ENCODE peak calls at places on chromosome 10, in six cellular contexts. E, P, Z, S, N and Q are unnamed samples. For H3K9me2, the result is how much of the 10 kb centered on the place peaks cover.

GRCh38 chr10:73956476-73957338 is 41.2 kb upstream of the VCL start:
- DNase-seq in E (no peak), P (peak), Z (peak), S (peak), N (no peak), Q (peak)

GRCh38 chr10:25080880-25081581 is 64.6 kb downstream of the THNSL1 start:
- DNase-seq in E (peak), P (peak), Z (peak), S (peak), N (peak), Q (peak)

GRCh38 chr10:44801383-44802327 is 109.5 kb upstream of the TMEM72 start:
- DNase-seq in E (peak), P (no peak), Z (peak), S (peak), N (peak), Q (no peak)

GRCh38 chr10:82037076-82037475 is 162.1 kb downstream of the NRG3 start:
- DNase-seq in E (no peak), P (no peak), Z (no peak), S (no peak), N (no peak), Q (no peak)

GRCh38 chr10:128476845-128477244 is 350.6 kb upstream of the MKI67 start:
- DNase-seq in E (no peak), P (no peak), Z (no peak), S (no peak), N (no peak), Q (no peak)

GRCh38 chr10:102068216-102068615 is 3.1 kb downstream of the HPS6 start:
- DNase-seq in E (no peak), P (no peak), Z (peak), S (no peak), N (peak), Q (no peak)

GRCh38 chr10:73218466-73219191 is 28.4 kb downstream of the DNAJC9 start:
- DNase-seq in E (peak), P (peak), Z (peak), S (no peak), N (peak), Q (peak)

GRCh38 chr10:84138478-84139125 is 707 bp upstream of the GHITM start:
- DNase-seq in E (no peak), P (peak), Z (no peak), S (peak), N (peak), Q (no peak)

GRCh38 chr10:51615764-51616298 is 83.6 kb downstream of the CSTF2T start:
- DNase-seq in E (no peak), P (no peak), Z (no peak), S (no peak), N (no peak), Q (no peak)

GRCh38 chr10:13594641-13595040 is 7.9 kb downstream of the PRPF18 start:
- DNase-seq in E (no peak), P (no peak), Z (peak), S (no peak), N (no peak), Q (no peak)

GRCh38 chr10:52019656-52020055 is 294.4 kb upstream of the DKK1 start:
- DNase-seq in E (no peak), P (no peak), Z (no peak), S (no peak), N (no peak), Q (no peak)

GRCh38 chr10:122089343-122090015 is 100.5 kb downstream of the TACC2 start:
- DNase-seq in E (no peak), P (no peak), Z (no peak), S (peak), N (no peak), Q (no peak)

GRCh38 chr10:91389636-91390512 is 20.3 kb upstream of the HECTD2 start:
- DNase-seq in E (peak), P (peak), Z (peak), S (no peak), N (peak), Q (peak)

GRCh38 chr10:99676435-99676834 is 17.1 kb downstream of the ENTPD7 start:
- DNase-seq in E (no peak), P (no peak), Z (peak), S (no peak), N (no peak), Q (no peak)

GRCh38 chr10:124719213-124719851 is 24.8 kb downstream of the FAM53B start:
- DNase-seq in E (no peak), P (peak), Z (peak), S (peak), N (no peak), Q (peak)

GRCh38 chr10:5977471-5978370 is at the start of gene IL15RA:
- DNase-seq in E (peak), P (peak), Z (peak), S (peak), N (peak), Q (peak)

GRCh38 chr10:97207131-97207530 is 21.4 kb upstream of the SLIT1 start:
- DNase-seq in E (no peak), P (no peak), Z (no peak), S (no peak), N (no peak), Q (no peak)

GRCh38 chr10:85614981-85615380 is 751.6 kb downstream of the GRID1 start:
- DNase-seq in E (no peak), P (no peak), Z (no peak), S (no peak), N (no peak), Q (no peak)

GRCh38 chr10:85459906-85460305 is 906.7 kb downstream of the GRID1 start:
- DNase-seq in E (no peak), P (no peak), Z (no peak), S (no peak), N (no peak), Q (no peak)

GRCh38 chr10:8600192-8600591 is 545.7 kb downstream of the GATA3 start:
- DNase-seq in E (no peak), P (no peak), Z (no peak), S (no peak), N (no peak), Q (no peak)

GRCh38 chr10:5466451-5466996 is 32.8 kb downstream of the CALML5 start:
- DNase-seq in E (no peak), P (peak), Z (peak), S (peak), N (peak), Q (no peak)

GRCh38 chr10:77082601-77083252 is 554.9 kb downstream of the KCNMA1 start:
- DNase-seq in E (no peak), P (peak), Z (no peak), S (no peak), N (no peak), Q (no peak)

GRCh38 chr10:93873427-93874115 is 20.2 kb upstream of the SLC35G1 start:
- DNase-seq in E (no peak), P (peak), Z (peak), S (peak), N (peak), Q (no peak)

GRCh38 chr10:29810816-29811215 is 176.0 kb upstream of the SVIL start:
- DNase-seq in E (no peak), P (no peak), Z (no peak), S (no peak), N (no peak), Q (no peak)

GRCh38 chr10:112775347-112775746 is 174.7 kb upstream of the TCF7L2 start:
- DNase-seq in E (no peak), P (no peak), Z (peak), S (no peak), N (no peak), Q (no peak)

GRCh38 chr10:73060738-73061635 is 35.7 kb downstream of the P4HA1 start:
- DNase-seq in E (peak), P (peak), Z (peak), S (no peak), N (peak), Q (peak)

GRCh38 chr10:26647602-26648244 is 49.8 kb upstream of the PDSS1 start:
- DNase-seq in E (no peak), P (no peak), Z (no peak), S (no peak), N (no peak), Q (no peak)

GRCh38 chr10:26650406-26650805 is 47.1 kb upstream of the PDSS1 start:
- DNase-seq in E (no peak), P (no peak), Z (no peak), S (no peak), N (no peak), Q (no peak)

DNA sequence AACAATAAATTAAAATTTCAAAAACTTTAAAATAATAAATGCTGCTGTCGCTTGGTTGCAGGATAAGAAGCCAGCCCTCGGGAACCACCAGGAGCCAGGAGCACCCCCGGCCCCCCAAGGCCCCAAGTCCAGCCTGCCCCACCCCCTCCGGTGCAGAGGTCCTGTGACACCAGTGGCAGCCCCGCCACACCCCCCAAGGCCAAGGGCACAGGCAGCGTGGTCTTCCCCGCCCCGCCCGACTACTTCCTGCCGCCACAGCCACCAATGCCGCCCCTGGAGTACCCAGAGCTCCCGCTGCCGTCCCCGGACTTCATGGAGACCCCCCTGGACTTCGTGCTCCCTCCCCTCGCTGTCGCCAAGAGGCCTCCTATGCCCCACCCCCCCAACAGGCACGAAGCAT is 44.5 kb upstream of the PDSS1 start:
- DNase-seq in E (no peak), P (no peak), Z (no peak), S (no peak), N (no peak), Q (no peak)
- H3K9me2 ChIP-seq in E (under half), P (under half), Z (under half), S (under half), N (under half), Q (under half)

GRCh38 chr10:130745831-130746230 is 565.7 kb downstream of the TCERG1L start:
- DNase-seq in E (no peak), P (no peak), Z (no peak), S (no peak), N (no peak), Q (no peak)
- H3K9me2 ChIP-seq in E (under half), P (under half), Z (under half), S (under half), N (under half), Q (under half)

DNA sequence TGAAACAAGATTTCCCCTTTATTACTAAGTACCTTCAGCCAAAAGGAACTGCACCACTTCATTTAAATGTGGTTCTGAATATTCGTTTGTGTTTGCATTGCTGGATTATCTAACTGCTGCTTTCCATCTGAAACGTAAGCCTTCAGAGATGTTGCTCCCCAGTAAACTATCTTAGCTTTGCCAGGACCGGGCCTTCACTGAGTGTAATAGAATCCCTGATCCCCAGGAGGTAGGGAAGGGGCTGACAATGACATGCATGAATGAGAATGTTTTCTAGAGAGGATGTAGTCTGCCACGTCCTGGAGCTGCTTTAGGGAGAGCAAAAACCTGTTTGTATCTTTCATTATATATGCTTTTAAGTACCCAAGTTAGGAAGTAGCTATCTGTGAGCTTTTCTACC is 19.5 kb upstream of the INSYN2A start:
- DNase-seq in E (no peak), P (peak), Z (no peak), S (no peak), N (no peak), Q (no peak)
- H3K9me2 ChIP-seq in E (under half), P (under half), Z (under half), S (under half), N (under half), Q (under half)

DNA sequence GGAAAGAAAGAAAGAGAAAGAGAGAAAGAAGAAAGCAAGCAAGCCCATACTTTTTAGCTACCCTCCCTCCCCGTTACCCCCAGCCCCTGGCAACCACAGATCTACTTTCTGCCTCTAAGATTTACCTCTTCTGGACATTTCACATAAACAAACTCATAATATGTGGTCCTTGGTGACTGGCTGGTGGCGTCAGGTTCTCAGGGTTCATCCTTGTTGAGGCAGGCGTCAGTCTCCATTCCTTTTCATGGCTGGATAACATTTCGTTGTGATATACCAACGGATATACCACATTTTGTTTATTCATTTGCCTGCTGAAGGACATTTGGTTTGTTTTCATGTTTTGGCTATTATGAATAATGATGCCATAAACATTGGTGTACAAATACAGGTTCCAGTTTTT is 30.5 kb downstream of the CDH23 start:
- DNase-seq in E (no peak), P (no peak), Z (no peak), S (no peak), N (no peak), Q (no peak)
- H3K9me2 ChIP-seq in E (under half), P (under half), Z (under half), S (under half), N (under half), Q (under half)

DNA sequence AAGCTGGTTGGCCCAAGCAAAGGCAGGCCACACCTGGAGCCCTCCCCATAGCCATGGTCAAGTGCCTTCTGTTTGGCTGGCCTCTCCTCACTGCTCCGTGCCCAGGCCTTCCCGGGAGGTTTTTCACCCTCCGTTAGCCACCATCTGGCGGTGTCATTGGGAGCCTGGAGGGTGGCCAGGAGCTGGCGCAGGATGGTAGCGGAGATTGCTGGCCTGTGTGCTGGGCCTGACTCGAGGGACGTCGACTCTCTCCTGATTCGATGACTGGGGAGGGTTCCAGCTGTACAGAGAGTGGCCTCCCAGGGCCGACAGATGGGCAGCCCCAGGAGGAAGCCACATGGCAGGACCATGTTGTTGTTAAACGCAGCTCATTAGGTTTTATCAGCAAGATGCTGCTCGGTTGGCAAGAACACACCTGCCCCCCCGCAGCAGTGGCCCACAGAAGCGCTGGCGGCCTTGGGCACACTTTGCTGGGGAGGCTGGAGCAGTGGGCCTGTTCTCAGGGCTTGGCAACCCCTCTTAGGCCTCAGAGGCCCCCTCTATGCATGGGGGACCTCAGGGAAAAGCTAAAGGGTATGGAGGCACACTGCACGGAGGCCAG is 64.0 kb upstream of the CACUL1 start:
- DNase-seq in E (no peak), P (no peak), Z (no peak), S (no peak), N (no peak), Q (no peak)
- H3K9me2 ChIP-seq in E (under half), P (under half), Z (under half), S (under half), N (under half), Q (under half)

GRCh38 chr10:4119107-4119506 is 334.1 kb upstream of the KLF6 start:
- DNase-seq in E (no peak), P (no peak), Z (no peak), S (no peak), N (no peak), Q (no peak)
- H3K9me2 ChIP-seq in E (under half), P (under half), Z (under half), S (under half), N (under half), Q (under half)

DNA sequence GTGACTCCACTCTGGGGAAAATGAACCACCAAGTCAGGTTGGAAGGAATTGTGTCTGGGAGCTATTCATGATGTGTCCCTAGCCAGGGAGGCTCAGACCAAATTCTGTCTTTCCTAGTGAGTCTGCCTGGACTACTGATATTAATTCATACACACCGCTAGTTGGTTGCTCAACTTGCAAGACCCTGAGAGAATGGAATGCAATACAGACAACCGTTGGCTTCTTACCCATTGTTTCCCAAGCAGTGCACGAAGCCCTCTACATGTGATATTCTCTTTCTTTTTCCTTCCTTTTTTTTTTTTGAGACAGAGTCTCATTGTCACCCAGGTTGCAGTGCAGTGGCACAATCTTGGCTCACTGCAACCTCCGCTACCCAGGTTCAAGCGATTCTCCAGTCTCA is 19.4 kb upstream of the SRGN start:
- DNase-seq in E (no peak), P (no peak), Z (no peak), S (no peak), N (no peak), Q (no peak)
- H3K9me2 ChIP-seq in E (under half), P (under half), Z (under half), S (under half), N (under half), Q (under half)

GRCh38 chr10:16570731-16571130 is 49.1 kb upstream of the C1QL3 start:
- DNase-seq in E (no peak), P (no peak), Z (no peak), S (no peak), N (no peak), Q (no peak)

GRCh38 chr10:16565604-16566003 is 43.9 kb upstream of the C1QL3 start:
- DNase-seq in E (no peak), P (no peak), Z (no peak), S (no peak), N (no peak), Q (no peak)

GRCh38 chr10:16562891-16563290 is 41.2 kb upstream of the C1QL3 start:
- DNase-seq in E (no peak), P (no peak), Z (no peak), S (no peak), N (no peak), Q (no peak)

GRCh38 chr10:16566202-16566805 is 44.6 kb upstream of the C1QL3 start:
- DNase-seq in E (no peak), P (peak), Z (no peak), S (no peak), N (no peak), Q (no peak)
- H3K9me2 ChIP-seq in E (under half), P (under half), Z (under half), S (under half), N (under half), Q (under half)

GRCh38 chr10:59970396-59971368 is 64.3 kb upstream of the CCDC6 start:
- DNase-seq in E (no peak), P (peak), Z (no peak), S (no peak), N (no peak), Q (peak)

GRCh38 chr10:59976909-59977308 is 70.6 kb upstream of the CCDC6 start:
- DNase-seq in E (no peak), P (no peak), Z (no peak), S (no peak), N (no peak), Q (no peak)

GRCh38 chr10:59967079-59967478 is 60.7 kb upstream of the CCDC6 start:
- DNase-seq in E (no peak), P (peak), Z (no peak), S (peak), N (no peak), Q (no peak)

GRCh38 chr10:59968705-59969104 is 62.3 kb upstream of the CCDC6 start:
- DNase-seq in E (no peak), P (no peak), Z (no peak), S (peak), N (no peak), Q (no peak)

DNA sequence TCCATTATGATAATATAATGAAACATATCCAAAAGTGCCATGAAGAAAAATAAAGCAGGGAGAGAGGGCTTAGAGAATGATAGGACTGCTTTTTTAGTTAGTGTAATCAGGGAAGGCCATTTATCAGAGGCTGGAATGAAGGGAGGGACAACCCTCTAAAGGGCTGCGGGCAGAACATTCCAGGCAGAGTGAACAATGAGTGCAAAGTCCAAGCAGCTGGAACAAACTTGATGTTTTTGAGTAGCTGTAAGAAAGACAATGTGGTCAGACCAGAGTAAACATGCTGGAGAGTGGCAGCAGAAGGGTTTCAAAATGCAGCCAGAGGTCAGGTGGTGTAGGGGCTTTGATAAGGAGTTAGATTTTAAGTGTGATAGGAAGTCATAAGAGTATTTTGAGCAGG is 65.6 kb upstream of the CCDC6 start:
- DNase-seq in E (no peak), P (no peak), Z (no peak), S (peak), N (peak), Q (no peak)
- H3K9me2 ChIP-seq in E (under half), P (under half), Z (under half), S (under half), N (under half), Q (under half)